ENCODE peak calls at places on chromosomes 12 and 14, in four cellular contexts. U is thyroid gland, P is prostate gland, Y is HCT116. A is an unnamed sample. For H3K4me1, the result is how much of the 10 kb centered on the place peaks cover.

GRCh38 chr12:51122844-51123243 is 39.4 kb upstream of the CSRNP2 start:
- DNase-seq in U (no peak), P (no peak), Y (no peak), A (no peak)

GRCh38 chr12:10341892-10342509 is 34.3 kb downstream of the KLRD1 start:
- DNase-seq in U (no peak), P (no peak), Y (no peak), A (no peak)

GRCh38 chr14:68466491-68466977 is 326.3 kb downstream of the ZFP36L1 start:
- DNase-seq in U (no peak), P (no peak), Y (peak), A (no peak)

GRCh38 chr12:15808250-15808971 is 19.2 kb upstream of the EPS8 start:
- DNase-seq in U (no peak), P (no peak), Y (no peak), A (no peak)

GRCh38 chr12:101773560-101774206 is 34.4 kb upstream of the SYCP3 start:
- DNase-seq in U (peak), P (peak), Y (peak), A (peak)

GRCh38 chr12:121472150-121472905 is 72.4 kb downstream of the RNF34 start:
- DNase-seq in U (no peak), P (no peak), Y (no peak), A (no peak)

GRCh38 chr12:8037046-8037663 is 4.6 kb downstream of the FOXJ2 start:
- DNase-seq in U (no peak), P (no peak), Y (no peak), A (no peak)

GRCh38 chr12:48001426-48002178 is 2.7 kb downstream of the COL2A1 start:
- DNase-seq in U (peak), P (no peak), Y (peak), A (peak)

GRCh38 chr12:118979763-118980406 is 1.5 kb upstream of the SRRM4 start:
- DNase-seq in U (peak), P (peak), Y (peak), A (peak)

DNA sequence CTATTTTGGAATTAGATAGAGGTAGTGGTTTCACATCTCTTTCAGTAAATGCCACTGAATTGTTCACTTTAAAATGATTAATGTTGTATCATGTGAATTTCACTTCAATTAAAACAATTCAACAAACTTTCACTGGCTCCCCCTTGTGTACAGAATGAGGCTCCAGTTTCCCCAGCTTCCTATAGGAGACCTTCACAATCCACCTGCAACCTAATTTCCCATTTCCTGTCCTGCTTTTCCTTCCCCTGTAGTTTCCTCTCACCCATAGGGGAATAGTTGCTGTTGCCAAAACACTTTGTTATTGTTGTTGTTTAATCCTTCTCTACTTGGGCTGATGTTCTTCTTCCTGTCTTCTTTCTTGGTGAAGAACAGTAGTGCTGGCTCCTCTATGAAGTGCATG is 59.8 kb downstream of the NPAS3 start:
- DNase-seq in U (peak), P (no peak), Y (no peak), A (no peak)
- TF ChIP-seq CTCF in U (no peak), P (no peak), Y (peak), A (peak)

DNA sequence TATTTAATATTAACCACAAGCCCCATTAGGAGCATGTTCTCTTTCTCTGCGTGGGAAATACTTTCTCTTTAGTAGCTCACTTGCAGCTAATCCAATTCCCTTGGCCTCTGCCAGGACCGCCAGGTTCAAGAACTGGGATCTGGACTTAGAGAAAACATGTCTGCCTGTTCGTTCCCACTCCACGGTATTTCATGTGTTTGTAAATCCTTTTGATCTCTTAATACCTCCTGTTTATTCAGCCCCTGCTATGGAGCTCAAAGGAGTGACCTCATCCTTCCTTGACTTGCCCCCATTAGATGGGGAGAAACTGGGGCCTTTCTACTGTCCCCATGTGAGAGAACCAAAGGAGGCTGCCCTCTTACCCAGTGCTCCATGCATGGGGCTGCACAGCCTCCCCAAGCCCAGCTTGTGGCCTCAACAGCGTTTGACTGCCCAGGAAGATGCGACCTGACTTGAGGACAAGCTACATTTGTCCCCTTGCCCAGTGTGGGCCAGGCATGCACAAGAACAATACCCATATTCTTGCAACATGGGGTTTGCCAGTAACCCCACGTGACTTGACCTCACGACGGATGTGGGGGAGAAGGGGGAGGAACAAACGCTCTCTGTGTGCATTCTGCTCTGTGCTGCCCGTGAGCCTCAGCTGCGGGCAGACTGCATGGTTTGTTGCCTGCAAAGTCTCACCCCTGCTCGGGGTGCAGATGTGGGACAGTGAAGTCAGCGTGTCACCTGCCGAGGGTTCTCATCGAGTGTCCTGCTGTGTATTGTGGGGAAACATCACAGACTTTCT is 30.3 kb downstream of the CD9 start:
- DNase-seq in U (peak), P (peak), Y (no peak), A (peak)
- H3K4me1 ChIP-seq in U (half or more), P (half or more), Y (under half), A (half or more)

GRCh38 chr12:103572312-103572711 is 14.8 kb upstream of the STAB2 start:
- DNase-seq in U (no peak), P (no peak), Y (no peak), A (no peak)

GRCh38 chr12:103566398-103566797 is 20.7 kb upstream of the STAB2 start:
- DNase-seq in U (no peak), P (no peak), Y (no peak), A (no peak)

GRCh38 chr12:103569278-103569677 is 17.8 kb upstream of the STAB2 start:
- DNase-seq in U (no peak), P (no peak), Y (no peak), A (no peak)

GRCh38 chr12:103571286-103571685 is 15.8 kb upstream of the STAB2 start:
- DNase-seq in U (peak), P (no peak), Y (peak), A (peak)
- TF ChIP-seq CTCF in U (no peak), P (no peak), Y (no peak), A (no peak)

GRCh38 chr12:104737113-104737512 is 221.0 kb downstream of the SLC41A2 start:
- DNase-seq in U (no peak), P (no peak), Y (no peak), A (no peak)

GRCh38 chr12:104737682-104738370 is 220.3 kb downstream of the SLC41A2 start:
- DNase-seq in U (no peak), P (no peak), Y (no peak), A (no peak)

GRCh38 chr12:104736307-104736706 is 221.8 kb downstream of the SLC41A2 start:
- DNase-seq in U (peak), P (no peak), Y (no peak), A (no peak)

GRCh38 chr12:104734541-104735075 is 223.5 kb downstream of the SLC41A2 start:
- DNase-seq in U (no peak), P (no peak), Y (no peak), A (no peak)

DNA sequence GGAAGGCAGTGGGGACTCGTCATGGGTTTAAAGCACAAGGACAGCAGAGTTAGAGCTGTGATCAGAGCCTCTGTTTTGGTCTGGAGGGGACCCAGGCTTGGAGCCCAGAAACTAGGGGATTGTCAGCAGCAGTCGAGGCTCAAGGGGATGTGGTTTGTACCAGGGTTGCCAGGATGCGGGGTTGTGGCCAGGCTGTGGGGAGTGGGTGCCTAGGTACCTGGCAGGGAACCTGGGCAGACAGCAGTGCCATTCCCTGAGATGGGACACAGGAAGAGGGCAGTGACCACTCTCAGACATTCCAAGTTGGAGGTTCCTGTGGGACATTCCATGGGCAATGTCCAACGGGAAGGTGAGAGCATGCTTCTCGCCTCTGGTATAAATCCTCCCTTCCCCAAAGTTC is 222.3 kb downstream of the SLC41A2 start:
- DNase-seq in U (no peak), P (no peak), Y (no peak), A (no peak)
- H3K4me1 ChIP-seq in U (under half), P (under half), Y (under half), A (under half)

GRCh38 chr14:54857830-54858269 is 44.8 kb downstream of the GCH1 start:
- DNase-seq in U (no peak), P (no peak), Y (no peak), A (no peak)
- TF ChIP-seq CTCF in U (no peak), P (no peak), Y (no peak), A (no peak)

DNA sequence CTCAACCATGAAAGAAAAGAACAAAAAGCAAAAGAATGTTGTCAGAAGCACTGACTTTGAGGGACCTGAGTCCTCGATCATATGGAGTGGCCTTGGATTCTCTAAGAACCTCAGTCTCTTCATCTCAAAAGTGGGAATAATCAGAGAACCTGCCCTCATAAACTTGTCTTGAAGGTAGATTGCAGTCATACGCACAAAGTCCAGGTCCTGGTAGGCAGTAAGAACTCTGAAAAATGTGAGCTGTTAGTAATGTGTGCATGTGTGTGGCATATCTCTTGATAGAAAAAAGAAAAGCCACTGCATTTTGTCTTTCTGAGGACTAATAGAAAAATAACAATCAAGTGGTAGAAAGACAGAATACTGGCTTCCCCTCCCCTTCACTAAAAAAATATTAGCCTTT is 205.0 kb upstream of the TBX3 start:
- DNase-seq in U (no peak), P (no peak), Y (no peak), A (no peak)
- H3K4me1 ChIP-seq in U (under half), P (under half), Y (under half), A (under half)

DNA sequence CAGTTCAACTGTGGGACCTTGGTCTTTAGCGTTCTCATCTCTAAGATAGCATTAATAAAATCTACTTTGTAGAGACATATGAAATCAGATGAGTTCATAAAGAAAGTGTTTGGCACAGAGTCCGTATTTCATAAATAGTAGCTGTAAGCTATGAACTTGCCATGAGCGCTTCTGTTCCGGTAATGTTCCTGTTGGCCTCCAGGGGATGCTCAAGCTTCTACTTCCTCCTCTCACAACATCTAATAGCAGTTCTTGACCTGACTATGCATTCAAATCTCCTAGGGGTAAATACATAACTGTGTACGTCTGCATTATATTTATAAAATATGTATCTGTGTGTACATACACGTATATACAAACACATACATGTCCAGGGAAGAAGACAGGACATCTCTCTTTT is 288.2 kb upstream of the TMPO start:
- DNase-seq in U (no peak), P (no peak), Y (peak), A (no peak)
- TF ChIP-seq CTCF in U (no peak), P (peak), Y (peak), A (peak)

GRCh38 chr12:131604859-131605258 is 106.0 kb upstream of the SFSWAP start:
- DNase-seq in U (no peak), P (no peak), Y (no peak), A (no peak)
- H3K4me1 ChIP-seq in U (under half), P (under half), Y (under half), A (under half)

GRCh38 chr12:111687255-111687654 is 1.4 kb downstream of the ACAD10 start:
- DNase-seq in U (no peak), P (no peak), Y (no peak), A (no peak)
- TF ChIP-seq CTCF in U (no peak), P (no peak), Y (peak), A (no peak)

A was measured in heart right ventricle.